ENCODE peak calls at places on chromosomes 13 and 19, in nine cellular contexts. C, J, L, B, G, H, M, V and D are unnamed samples.

GRCh38 chr13:109751477-109751876 is 34.9 kb downstream of the IRS2 start:
- DNase-seq in B (no peak), C (no peak), G (no peak), J (no peak), M (no peak), V (no peak), H (no peak), L (no peak), D (no peak)

GRCh38 chr13:76164290-76164689 is 528.2 kb downstream of the LMO7 start:
- DNase-seq in V (no peak), C (no peak), H (no peak), B (no peak), M (no peak), G (no peak), J (no peak), L (no peak), D (no peak)

GRCh38 chr19:50266896-50267295 is 62.3 kb downstream of the KCNC3 start:
- DNase-seq in L (peak; percentile 50), V (no peak), M (peak; percentile 8), J (no peak), B (no peak), G (peak; percentile 80), H (peak; percentile 47), C (peak; percentile 54), D (peak; percentile 39)

GRCh38 chr19:38989066-38989605 is 13.6 kb upstream of the FBXO17 start:
- DNase-seq in V (peak; percentile 65), L (peak; percentile 30), H (no peak), J (peak; percentile 27), M (no peak), G (no peak), C (no peak), B (peak; percentile 79), D (peak; percentile 7)

GRCh38 chr19:1254081-1254527 is 5.7 kb downstream of the MIDN start:
- DNase-seq in G (no peak), M (no peak), J (peak; percentile 43), C (no peak), V (no peak), H (no peak), L (no peak), B (no peak), D (no peak)

GRCh38 chr19:17235618-17236413 is 9.8 kb downstream of the OCEL1 start:
- DNase-seq in C (peak; percentile 82), B (no peak), G (peak; percentile 85), L (peak; percentile 90), V (peak; percentile 86), M (peak; percentile 74), J (peak; percentile 90), H (no peak), D (no peak)

GRCh38 chr19:33394006-33394722 is 20.7 kb downstream of the CEBPG start:
- DNase-seq in B (no peak), G (no peak), L (no peak), H (no peak), M (no peak), J (peak; percentile 95), V (no peak), C (no peak), D (peak; percentile 14)

GRCh38 chr13:33639158-33639557 is 178.8 kb upstream of the RFC3 start:
- DNase-seq in G (no peak), B (no peak), L (no peak), V (peak; percentile 62), C (no peak), J (peak; percentile 94), H (no peak), M (no peak), D (no peak)

GRCh38 chr19:46962030-46962570 is 57.5 kb upstream of the NPAS1 start:
- DNase-seq in L (no peak), V (no peak), G (no peak), B (no peak), J (no peak), M (no peak), C (no peak), H (no peak), D (no peak)

GRCh38 chr19:1752009-1752756 is 1.1 kb upstream of the ONECUT3 start:
- DNase-seq in G (no peak), V (no peak), M (no peak), H (no peak), J (no peak), C (peak; percentile 65), B (no peak), L (no peak), D (no peak)

GRCh38 chr19:43625918-43626579 is 6.6 kb upstream of the ZNF428 start:
- DNase-seq in C (no peak), H (no peak), G (peak; percentile 51), J (peak; percentile 32), B (no peak), V (no peak), M (no peak), L (peak; percentile 73), D (no peak)

GRCh38 chr19:46841458-46842083 is 9.1 kb downstream of the AP2S1 start:
- DNase-seq in M (no peak), G (no peak), J (peak; percentile 80), L (no peak), V (no peak), B (peak; percentile 61), C (no peak), H (no peak), D (peak; percentile 51)

GRCh38 chr13:25679154-25679553 is 307.4 kb downstream of the ATP8A2 start:
- DNase-seq in G (no peak), M (no peak), C (no peak), H (no peak), J (no peak), B (no peak), V (no peak), L (no peak), D (no peak)

GRCh38 chr19:15649526-15649925 is 8.8 kb downstream of the CYP4F3 start:
- DNase-seq in M (no peak), C (no peak), V (no peak), L (no peak), B (no peak), G (no peak), J (no peak), H (no peak), D (no peak)

GRCh38 chr19:34228762-34229161 is 25.6 kb upstream of the GARRE1 start:
- DNase-seq in B (no peak), V (no peak), H (no peak), L (no peak), M (no peak), C (no peak), J (no peak), G (no peak), D (no peak)

GRCh38 chr13:72180253-72180952 is 313.4 kb upstream of the DACH1 start:
- DNase-seq in L (no peak), M (no peak), H (no peak), V (no peak), C (no peak), B (peak; percentile 29), J (no peak), G (no peak), D (peak; percentile 90)

GRCh38 chr13:86838411-86839120 is 832.6 kb upstream of the SLITRK5 start:
- DNase-seq in J (no peak), V (no peak), L (no peak), G (no peak), H (no peak), M (no peak), B (no peak), C (no peak), D (no peak)

GRCh38 chr13:97548736-97549135 is 114.8 kb downstream of the RAP2A start:
- DNase-seq in L (no peak), G (no peak), J (no peak), B (no peak), H (no peak), V (no peak), C (no peak), M (no peak), D (no peak)

GRCh38 chr13:98405107-98405571 is 171.8 kb downstream of the STK24 start:
- DNase-seq in C (no peak), G (no peak), J (peak; percentile 43), H (no peak), M (no peak), L (peak; percentile 60), B (no peak), V (peak; percentile 26), D (no peak)

GRCh38 chr13:40059540-40060232 is 404.2 kb downstream of the COG6 start:
- DNase-seq in L (no peak), B (no peak), V (no peak), M (no peak), C (no peak), J (peak; percentile 43), H (no peak), G (no peak), D (no peak)
- H3K4me3 ChIP-seq in L (no peak overlapping the region), B (no peak overlapping the region), V (no peak overlapping the region), M (no peak overlapping the region), C (no peak overlapping the region), J (no peak overlapping the region), H (no peak overlapping the region), G (no peak overlapping the region), D (no peak overlapping the region)

GRCh38 chr13:24511019-24511823 is 1.4 kb downstream of the PARP4 start:
- DNase-seq in H (peak; percentile 65), J (peak; percentile 92), V (peak; percentile 67), C (peak; percentile 72), G (peak; percentile 58), B (peak; percentile 63), M (peak; percentile 44), L (peak; percentile 32), D (peak; percentile 92)

GRCh38 chr13:24512208-24513068 is at the start of gene PARP4:
- DNase-seq in C (peak; percentile 86), V (peak; percentile 90), J (peak; percentile 92), M (peak; percentile 67), G (peak; percentile 93), L (peak; percentile 86), B (peak; percentile 77), H (peak; percentile 69), D (peak; percentile 93)

GRCh38 chr13:24506698-24507335 is 5.8 kb downstream of the PARP4 start:
- DNase-seq in B (no peak), V (no peak), C (no peak), L (no peak), M (no peak), J (no peak), H (no peak), G (no peak), D (no peak)

GRCh38 chr13:24516919-24517318 is 4.3 kb upstream of the PARP4 start:
- DNase-seq in J (no peak), L (no peak), V (no peak), G (no peak), C (no peak), B (no peak), M (no peak), H (no peak), D (no peak)

GRCh38 chr13:24511824-24512207 is 762 bp downstream of the PARP4 start:
- DNase-seq in B (no peak), C (peak; percentile 48), L (peak; percentile 50), M (no peak), V (no peak), J (no peak), H (no peak), G (peak; percentile 72), D (no peak)
- H3K9me3 ChIP-seq in B (peaks cover 9% of the 10 kb centered on the region), C (no peaks in the 10 kb centered on the region), L (no peaks in the 10 kb centered on the region), M (no peaks in the 10 kb centered on the region), V (no peaks in the 10 kb centered on the region), J (no peaks in the 10 kb centered on the region), H (no peaks in the 10 kb centered on the region), G (no peaks in the 10 kb centered on the region), D (no peaks in the 10 kb centered on the region)

GRCh38 chr19:31408460-31409124 is 59.4 kb upstream of the TSHZ3 start:
- DNase-seq in G (no peak), V (peak; percentile 38), H (no peak), C (no peak), L (no peak), M (no peak), B (no peak), J (peak; percentile 90), D (peak; percentile 36)
- H3K9me2 ChIP-seq in G (no peaks in the 10 kb centered on the region), V (no peaks in the 10 kb centered on the region), H (no peaks in the 10 kb centered on the region), C (no peaks in the 10 kb centered on the region), L (no peaks in the 10 kb centered on the region), M (no peaks in the 10 kb centered on the region), B (no peaks in the 10 kb centered on the region), J (no peaks in the 10 kb centered on the region), D (no peaks in the 10 kb centered on the region)

GRCh38 chr19:3868770-3869456 is at the start of gene ZFR2:
- DNase-seq in J (no peak), C (peak; percentile 5), V (peak; percentile 46), H (peak; percentile 36), G (peak; percentile 48), M (no peak), B (no peak), L (peak; percentile 86), D (no peak)
- H3K4me3 ChIP-seq in J (no peak within 1 kb of the TSS), C (no peak within 1 kb of the TSS), V (no peak within 1 kb of the TSS), H (no peak within 1 kb of the TSS), G (no peak within 1 kb of the TSS), M (no peak within 1 kb of the TSS), B (no peak within 1 kb of the TSS), L (no peak within 1 kb of the TSS), D (no peak within 1 kb of the TSS)